ENCODE peak calls at places on chromosome 2, in ten cellular contexts. K, L, Y, A, F, M, E, Z, S and Q are unnamed samples.

GRCh38 chr2:117801826-117802225 is 12.7 kb upstream of the DDX18 start:
- DNase-seq in Y (no peak), Z (no peak), K (peak), F (no peak), E (no peak), S (no peak), L (no peak), M (no peak), A (no peak), Q (no peak)

GRCh38 chr2:71282493-71282892 is 49.1 kb upstream of the ZNF638 start:
- DNase-seq in A (peak), M (no peak), S (no peak), K (no peak), E (no peak), Y (no peak), L (no peak), Z (no peak), F (no peak), Q (no peak)

GRCh38 chr2:197613509-197613987 is 61.8 kb downstream of the RFTN2 start:
- DNase-seq in E (no peak), L (no peak), F (no peak), A (no peak), S (peak), M (no peak), Y (no peak), Z (no peak), K (peak), Q (no peak)

GRCh38 chr2:39140322-39140847 is 19.5 kb upstream of the SOS1 start:
- DNase-seq in A (peak), Z (no peak), K (no peak), F (no peak), E (no peak), S (no peak), M (no peak), L (no peak), Y (no peak), Q (no peak)

GRCh38 chr2:6952116-6952515 is 34.9 kb downstream of the RNF144A start:
- DNase-seq in F (no peak), S (no peak), L (no peak), Z (no peak), E (no peak), Y (no peak), K (no peak), M (no peak), A (no peak), Q (no peak)

GRCh38 chr2:237474931-237475703 is 11.9 kb upstream of the MLPH start:
- DNase-seq in Y (no peak), M (peak), F (peak), Z (peak), S (peak), A (peak), K (peak), E (peak), L (peak), Q (peak)

GRCh38 chr2:5846881-5847280 is 154.7 kb downstream of the SOX11 start:
- DNase-seq in F (no peak), L (no peak), Z (no peak), S (no peak), M (no peak), A (no peak), K (peak), Y (no peak), E (no peak), Q (no peak)

GRCh38 chr2:69581774-69582581 is 61.6 kb downstream of the AAK1 start:
- DNase-seq in E (peak), M (no peak), S (no peak), K (peak), A (peak), Z (no peak), F (peak), L (no peak), Y (no peak), Q (no peak)

GRCh38 chr2:96359310-96359709 is 23.7 kb downstream of the NCAPH start:
- DNase-seq in M (no peak), K (no peak), E (no peak), A (peak), S (no peak), Z (peak), Y (no peak), L (no peak), F (peak), Q (no peak)

GRCh38 chr2:46849080-46849715 is 66.4 kb downstream of the MCFD2 start:
- DNase-seq in E (no peak), Y (no peak), S (no peak), F (peak), K (peak), A (no peak), L (peak), Z (no peak), M (no peak), Q (no peak)

GRCh38 chr2:222703866-222704265 is 32.4 kb downstream of the MOGAT1 start:
- DNase-seq in M (no peak), S (no peak), A (no peak), F (no peak), L (no peak), Z (no peak), K (peak), Y (no peak), E (no peak), Q (no peak)

GRCh38 chr2:112151701-112152440 is 13.7 kb downstream of the FBLN7 start:
- DNase-seq in L (no peak), A (no peak), F (no peak), M (no peak), Y (peak), E (peak), S (no peak), Z (peak), K (no peak), Q (no peak)

GRCh38 chr2:98705333-98705617 is 25.7 kb downstream of the MGAT4A start:
- DNase-seq in K (no peak), Y (no peak), F (no peak), E (no peak), L (no peak), M (no peak), A (no peak), Z (no peak), S (no peak), Q (no peak)

GRCh38 chr2:133879703-133880102 is 311.4 kb upstream of the NCKAP5 start:
- DNase-seq in F (no peak), K (peak), Y (no peak), E (no peak), A (no peak), L (no peak), Z (no peak), M (no peak), S (no peak), Q (no peak)

GRCh38 chr2:29786361-29786760 is 135.0 kb downstream of the ALK start:
- DNase-seq in K (no peak), Y (no peak), F (no peak), Z (no peak), L (no peak), E (no peak), A (no peak), M (no peak), S (no peak), Q (no peak)

GRCh38 chr2:229634574-229635185 is 79.7 kb downstream of the DNER start:
- DNase-seq in L (no peak), E (no peak), M (no peak), Z (no peak), F (no peak), Y (no peak), S (no peak), K (no peak), A (no peak), Q (no peak)

GRCh38 chr2:76128622-76129021 is 417.9 kb upstream of the GCFC2 start:
- DNase-seq in Z (no peak), F (no peak), Y (no peak), A (no peak), S (no peak), K (no peak), M (no peak), E (no peak), L (no peak), Q (no peak)

GRCh38 chr2:131148426-131148825 is 43.3 kb downstream of the PLEKHB2 start:
- DNase-seq in S (no peak), M (no peak), Z (peak), Y (no peak), F (no peak), E (no peak), K (no peak), A (no peak), L (no peak), Q (no peak)

GRCh38 chr2:26838121-26838906 is 9.6 kb upstream of the DPYSL5 start:
- DNase-seq in A (peak), L (peak), E (no peak), F (no peak), Y (no peak), Z (no peak), S (no peak), K (peak), M (no peak), Q (no peak)

GRCh38 chr2:200077210-200077650 is 121.8 kb downstream of the MAIP1 start:
- DNase-seq in Y (no peak), F (peak), L (no peak), S (no peak), A (no peak), Z (no peak), M (no peak), K (peak), E (no peak), Q (no peak)

GRCh38 chr2:165634855-165635254 is 159.2 kb downstream of the GALNT3 start:
- DNase-seq in E (peak), Z (peak), A (no peak), Y (no peak), L (no peak), S (no peak), F (peak), K (peak), M (peak), Q (peak)

GRCh38 chr2:40147360-40147759 is 304.5 kb downstream of the SLC8A1 start:
- DNase-seq in E (no peak), Z (no peak), F (no peak), S (no peak), M (no peak), L (no peak), K (no peak), Y (no peak), A (no peak), Q (no peak)

GRCh38 chr2:43220229-43220981 is 6.0 kb downstream of the ZFP36L2 start:
- DNase-seq in L (no peak), Y (no peak), K (peak), S (no peak), E (no peak), F (no peak), Z (no peak), A (no peak), M (no peak), Q (no peak)

GRCh38 chr2:236785611-236786057 is 216.0 kb downstream of the ACKR3 start:
- DNase-seq in Y (no peak), Z (peak), K (no peak), S (no peak), E (peak), L (no peak), F (no peak), A (no peak), M (no peak), Q (no peak)

GRCh38 chr2:202036601-202037037 is 3.0 kb downstream of the FZD7 start:
- DNase-seq in E (no peak), K (peak), Z (no peak), A (no peak), S (no peak), L (no peak), F (no peak), M (no peak), Y (no peak), Q (no peak)

GRCh38 chr2:158619496-158619895 is 162.7 kb downstream of the PKP4 start:
- DNase-seq in A (peak), E (no peak), K (peak), S (peak), F (no peak), Z (no peak), Y (no peak), L (no peak), M (no peak), Q (no peak)

GRCh38 chr2:52539026-52539964 is 1228.3 kb upstream of the CHAC2 start:
- DNase-seq in F (no peak), L (no peak), Z (no peak), M (no peak), A (no peak), K (peak), S (no peak), Y (no peak), E (no peak), Q (no peak)

GRCh38 chr2:222310747-222311320 is 12.0 kb upstream of the PAX3 start:
- DNase-seq in Y (no peak), E (no peak), L (no peak), A (no peak), M (no peak), Z (no peak), F (no peak), S (no peak), K (no peak), Q (no peak)

GRCh38 chr2:161481619-161482018 is 65.5 kb downstream of the TBR1 start:
- DNase-seq in S (no peak), Z (no peak), F (no peak), M (no peak), L (no peak), E (no peak), A (no peak), Y (no peak), K (no peak), Q (no peak)

GRCh38 chr2:239801404-239802100 is 223.6 kb downstream of the NDUFA10 start:
- DNase-seq in M (peak), Z (peak), E (peak), L (no peak), S (no peak), Y (peak), A (no peak), F (no peak), K (no peak), Q (no peak)

GRCh38 chr2:223952280-223952968 is 4.8 kb upstream of the MRPL44 start:
- DNase-seq in L (no peak), E (no peak), K (no peak), Y (no peak), S (no peak), A (no peak), M (no peak), F (no peak), Z (no peak), Q (no peak)

GRCh38 chr2:60614319-60614718 is 60.9 kb upstream of the BCL11A start:
- DNase-seq in E (no peak), M (no peak), K (no peak), F (no peak), A (no peak), L (no peak), S (no peak), Z (no peak), Y (no peak), Q (no peak)

GRCh38 chr2:23637011-23637778 is 252.2 kb downstream of the KLHL29 start:
- DNase-seq in Z (no peak), E (peak), A (no peak), M (peak), Y (no peak), K (peak), S (no peak), L (no peak), F (no peak), Q (peak)

GRCh38 chr2:144230452-144231085 is 289.4 kb downstream of the ZEB2 start:
- DNase-seq in L (no peak), F (no peak), Z (no peak), A (peak), S (no peak), K (peak), M (no peak), E (no peak), Y (no peak), Q (no peak)

GRCh38 chr2:213007290-213007838 is 144.0 kb downstream of the IKZF2 start:
- DNase-seq in Y (no peak), Z (peak), M (no peak), E (no peak), A (no peak), L (no peak), F (no peak), K (no peak), S (no peak), Q (no peak)
- TF ChIP-seq POLR2A in Y (no peak), Z (no peak), M (no peak), E (no peak), A (no peak), L (no peak), F (no peak), K (no peak), S (no peak), Q (no peak)

DNA sequence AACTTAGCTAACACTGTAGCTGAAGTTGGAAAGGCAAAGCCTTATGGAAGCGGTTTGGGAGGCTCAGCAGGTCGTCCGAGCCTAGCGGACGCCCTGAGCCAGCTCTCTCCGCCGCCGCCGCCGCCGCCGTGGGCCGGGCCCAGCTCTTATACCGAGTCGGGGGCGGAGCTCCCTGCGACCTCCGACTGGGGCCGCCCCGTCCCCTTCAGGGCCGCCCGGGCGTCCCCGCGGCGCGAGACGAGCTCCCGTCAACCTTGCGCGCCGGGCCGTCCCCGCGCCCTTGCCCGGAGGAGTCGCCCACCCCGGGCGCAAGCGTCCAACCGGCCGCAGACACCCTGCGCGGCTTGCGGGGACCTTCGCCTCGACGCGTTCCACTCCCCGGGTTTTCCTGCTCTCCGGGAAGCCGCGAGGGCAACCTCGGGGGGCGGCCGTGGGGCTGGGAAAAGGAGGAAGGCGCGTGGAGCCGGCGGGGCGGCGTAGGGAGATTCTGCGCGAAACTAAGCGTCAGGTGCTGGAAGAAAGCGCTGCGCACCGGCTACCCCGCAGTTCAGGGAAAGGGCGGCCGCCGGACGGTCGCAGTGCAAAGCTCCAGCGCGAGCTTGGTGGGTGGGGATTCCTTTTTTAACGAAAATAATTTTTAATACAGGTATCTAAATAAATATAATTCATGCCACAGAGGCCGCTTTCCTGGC is at the start of gene SLC40A1:
- DNase-seq in Y (no peak), S (peak), L (peak), K (peak), M (peak), A (peak), Z (peak), E (peak), F (peak), Q (no peak)
- TF ChIP-seq POLR2A in Y (no peak), S (peak), L (peak), K (no peak), M (peak), A (peak), Z (peak), E (peak), F (peak), Q (no peak)

GRCh38 chr2:225040862-225041209 is 1.4 kb downstream of the DOCK10 start:
- DNase-seq in Y (no peak), L (no peak), S (no peak), F (no peak), M (no peak), A (no peak), Z (peak), E (peak), K (peak), Q (no peak)

GRCh38 chr2:225042800-225043167 is 516 bp upstream of the DOCK10 start:
- DNase-seq in E (no peak), Y (no peak), S (no peak), F (no peak), Z (no peak), K (no peak), L (no peak), M (no peak), A (no peak), Q (no peak)

GRCh38 chr2:225038076-225038571 is 4.1 kb downstream of the DOCK10 start:
- DNase-seq in S (no peak), L (no peak), A (no peak), E (no peak), K (no peak), Y (no peak), Z (no peak), M (no peak), F (no peak), Q (no peak)

GRCh38 chr2:225041210-225041870 is 928 bp downstream of the DOCK10 start:
- DNase-seq in A (peak), K (peak), S (no peak), Z (peak), F (no peak), M (peak), L (no peak), E (peak), Y (no peak), Q (peak)

DNA sequence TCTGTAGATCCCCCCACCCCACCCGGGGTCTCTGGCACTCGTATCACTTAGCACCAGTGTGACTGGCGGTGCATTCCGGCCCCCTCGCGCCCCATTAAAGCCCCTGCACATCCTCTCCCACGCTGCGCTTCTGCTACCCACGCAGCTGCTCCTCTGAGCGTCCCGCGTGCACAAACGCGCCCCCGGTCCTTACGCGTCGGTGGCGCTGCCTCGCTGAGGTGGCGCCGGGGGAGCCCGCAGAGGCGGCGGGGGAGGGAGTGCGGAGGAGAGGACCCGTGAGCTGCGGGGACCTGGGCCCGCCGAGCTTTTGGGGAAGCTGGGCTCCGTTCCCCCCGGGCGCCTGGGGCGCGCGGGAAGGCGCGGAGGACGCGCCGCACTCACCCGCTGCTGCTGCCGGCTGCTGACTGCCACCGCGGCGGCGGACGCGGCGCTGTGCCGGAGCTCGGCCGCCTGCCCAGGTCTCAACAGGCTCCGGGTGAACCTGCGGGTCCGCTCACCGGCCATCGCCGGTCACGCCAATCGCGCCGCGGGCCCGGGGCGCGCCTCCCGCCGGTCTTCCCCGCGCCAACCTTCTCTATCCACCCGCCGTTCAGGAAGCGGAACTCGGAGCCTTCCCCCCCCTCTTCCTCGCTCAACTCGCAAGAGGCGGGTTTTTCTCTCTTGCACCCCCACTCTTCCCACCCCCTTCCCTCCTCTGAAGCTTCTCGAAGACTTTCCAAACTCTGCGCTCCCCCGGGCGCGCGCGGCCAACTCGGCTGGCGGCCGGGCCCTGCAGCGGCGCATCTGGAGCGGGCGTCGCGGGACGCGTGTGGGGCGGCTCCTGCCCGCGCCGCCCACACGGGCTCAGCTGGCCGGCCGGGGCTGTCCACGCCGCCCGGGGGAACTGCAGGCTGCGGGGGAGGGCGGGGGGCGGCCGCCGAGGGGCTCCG is at the start of gene DOCK10:
- DNase-seq in F (no peak), K (peak), S (no peak), Z (peak), L (no peak), Y (no peak), M (peak), A (peak), E (peak), Q (peak)
- TF ChIP-seq POLR2A in F (no peak), K (peak), S (no peak), Z (no peak), L (no peak), Y (no peak), M (no peak), A (no peak), E (no peak), Q (no peak)

GRCh38 chr2:206084870-206085741 is 868 bp downstream of the INO80D start:
- DNase-seq in F (peak), Y (no peak), M (peak), Z (peak), L (peak), S (peak), A (peak), K (no peak), E (no peak), Q (peak)
- TF ChIP-seq POLR2A in F (no peak), Y (no peak), M (no peak), Z (no peak), L (peak), S (no peak), A (peak), K (no peak), E (no peak), Q (no peak)